ENCODE peak calls at places on chromosome 6, in six cellular contexts. A is activated CD8-positive, alpha-beta T cell treated with anti-CD3 and anti-CD28 coated beads, Interleukin-2, amount 10 ng/mL, durations not matched to agents 7 days and 5 days; E is ascending aorta; N is mammary epithelial cell; I is IMR-90; C is iris pigment epithelial cell. Q is an unnamed sample.

GRCh38 chr6:104599821-104600658 is 259.7 kb downstream of the HACE1 start:
- DNase-seq in A (no peak), E (no peak), N (no peak), I (no peak), C (no peak), Q (no peak)

GRCh38 chr6:25637946-25638345 is 14.1 kb upstream of the SCGN start:
- DNase-seq in A (no peak), E (no peak), N (peak; percentile 21), I (no peak), C (no peak), Q (no peak)

GRCh38 chr6:47034919-47035318 is 7.2 kb downstream of the ADGRF1 start:
- DNase-seq in A (no peak), E (no peak), N (peak; percentile 99), I (peak; percentile 44), C (peak; percentile 96), Q (no peak)

GRCh38 chr6:147395158-147395557 is 113.3 kb upstream of the SAMD5 start:
- DNase-seq in A (no peak), E (no peak), N (no peak), I (peak; percentile 46), C (peak; percentile 62), Q (no peak)

GRCh38 chr6:83183082-83183828 is 9.8 kb downstream of the PGM3 start:
- DNase-seq in A (no peak), E (no peak), N (peak; percentile 98), I (peak; percentile 98), C (peak; percentile 94), Q (no peak)

GRCh38 chr6:160667854-160668481 is 3.9 kb upstream of the LPA start:
- DNase-seq in A (peak; percentile 51), E (no peak), N (peak; percentile 12), I (no peak), C (peak; percentile 3), Q (no peak)

GRCh38 chr6:156514186-156514585 is 263.0 kb upstream of the ARID1B start:
- DNase-seq in A (no peak), E (no peak), N (no peak), I (no peak), C (no peak), Q (no peak)

GRCh38 chr6:110325197-110325596 is 33.0 kb downstream of the METTL24 start:
- DNase-seq in A (no peak), E (no peak), N (no peak), I (peak; percentile 85), C (peak; percentile 86), Q (no peak)

GRCh38 chr6:105591053-105591452 is 188.2 kb upstream of the PREP start:
- DNase-seq in A (no peak), E (no peak), N (peak; percentile 95), I (peak; percentile 57), C (peak; percentile 69), Q (no peak)

GRCh38 chr6:12293931-12294800 is 4.0 kb downstream of the EDN1 start:
- DNase-seq in A (no peak), E (no peak), N (no peak), I (no peak), C (no peak), Q (no peak)

GRCh38 chr6:119713903-119714302 is 364.3 kb upstream of the MAN1A1 start:
- DNase-seq in A (no peak), E (no peak), N (no peak), I (no peak), C (no peak), Q (no peak)

GRCh38 chr6:155495011-155495768 is 39.6 kb upstream of the NOX3 start:
- DNase-seq in A (no peak), E (peak; percentile 72), N (no peak), I (peak; percentile 92), C (peak; percentile 95), Q (no peak)

GRCh38 chr6:159983641-159984080 is 14.8 kb downstream of the IGF2R start:
- DNase-seq in A (no peak), E (no peak), N (no peak), I (peak; percentile 51), C (peak; percentile 52), Q (no peak)

Q was measured in cortex of kidney.